ENCODE peak calls at places on chromosomes 3 and 15, in five cellular contexts. One of them, this sample, is unnamed.

GRCh38 chr3:119368243-119368800 is 74.1 kb downstream of the ARHGAP31 start:
- DNase-seq in astrocyte of the cerebellum: no peak
- DNase-seq in osteocyte: no peak
- DNase-seq in fibroblast of lung: no peak
- DNase-seq in RWPE2: no peak
- DNase-seq in this sample: no peak

GRCh38 chr3:44280631-44281030 is 38.9 kb downstream of the TOPAZ1 start:
- DNase-seq in RWPE2: no peak
- DNase-seq in astrocyte of the cerebellum: no peak
- DNase-seq in fibroblast of lung: no peak
- DNase-seq in osteocyte: no peak
- DNase-seq in this sample: no peak

GRCh38 chr3:46995901-46996562 is 16.6 kb downstream of the NBEAL2 start:
- DNase-seq in astrocyte of the cerebellum: no peak
- DNase-seq in RWPE2: peak; percentile 64
- DNase-seq in fibroblast of lung: no peak
- DNase-seq in osteocyte: no peak
- DNase-seq in this sample: no peak

GRCh38 chr15:95497681-95498080 is 832.8 kb upstream of the NR2F2 start:
- DNase-seq in astrocyte of the cerebellum: no peak
- DNase-seq in fibroblast of lung: no peak
- DNase-seq in osteocyte: no peak
- DNase-seq in RWPE2: no peak
- DNase-seq in this sample: no peak

GRCh38 chr15:101107625-101108457 is 144.0 kb downstream of the CHSY1 start:
- DNase-seq in osteocyte: no peak
- DNase-seq in astrocyte of the cerebellum: no peak
- DNase-seq in RWPE2: peak; percentile 43
- DNase-seq in fibroblast of lung: no peak
- DNase-seq in this sample: peak; percentile 48

GRCh38 chr3:172069473-172069872 is 30.1 kb downstream of the FNDC3B start:
- DNase-seq in RWPE2: no peak
- DNase-seq in osteocyte: no peak
- DNase-seq in fibroblast of lung: no peak
- DNase-seq in astrocyte of the cerebellum: no peak
- DNase-seq in this sample: no peak

GRCh38 chr3:150721285-150722130 is 17.8 kb upstream of the ERICH6 start:
- DNase-seq in osteocyte: no peak
- DNase-seq in fibroblast of lung: peak; percentile 48
- DNase-seq in astrocyte of the cerebellum: peak; percentile 47
- DNase-seq in RWPE2: no peak
- DNase-seq in this sample: no peak

GRCh38 chr15:65376767-65377104 is 1.1 kb downstream of the IGDCC3 start:
- DNase-seq in RWPE2: no peak
- DNase-seq in osteocyte: no peak
- DNase-seq in fibroblast of lung: no peak
- DNase-seq in astrocyte of the cerebellum: no peak
- DNase-seq in this sample: no peak

GRCh38 chr15:80870893-80871292 is 91.7 kb downstream of the CEMIP start:
- DNase-seq in astrocyte of the cerebellum: no peak
- DNase-seq in RWPE2: no peak
- DNase-seq in fibroblast of lung: no peak
- DNase-seq in osteocyte: no peak
- DNase-seq in this sample: no peak

GRCh38 chr3:38374221-38374620 is 27.6 kb downstream of the XYLB start:
- DNase-seq in osteocyte: no peak
- DNase-seq in RWPE2: no peak
- DNase-seq in astrocyte of the cerebellum: no peak
- DNase-seq in fibroblast of lung: no peak
- DNase-seq in this sample: no peak

GRCh38 chr3:12994607-12995388 is 78.4 kb downstream of the IQSEC1 start:
- DNase-seq in astrocyte of the cerebellum: peak; percentile 28
- DNase-seq in osteocyte: peak; percentile 96
- DNase-seq in RWPE2: no peak
- DNase-seq in fibroblast of lung: peak; percentile 69
- DNase-seq in this sample: peak; percentile 94

GRCh38 chr3:13894096-13894811 is 14.4 kb upstream of the WNT7A start:
- DNase-seq in RWPE2: no peak
- DNase-seq in osteocyte: no peak
- DNase-seq in fibroblast of lung: no peak
- DNase-seq in astrocyte of the cerebellum: no peak
- DNase-seq in this sample: no peak

GRCh38 chr3:146625117-146625775 is 20.1 kb upstream of the PLSCR5 start:
- DNase-seq in osteocyte: no peak
- DNase-seq in RWPE2: no peak
- DNase-seq in astrocyte of the cerebellum: no peak
- DNase-seq in fibroblast of lung: no peak
- DNase-seq in this sample: no peak

GRCh38 chr15:70505971-70506887 is 257.1 kb downstream of the UACA start:
- DNase-seq in fibroblast of lung: no peak
- DNase-seq in RWPE2: no peak
- DNase-seq in astrocyte of the cerebellum: no peak
- DNase-seq in osteocyte: no peak
- DNase-seq in this sample: no peak

GRCh38 chr15:82851331-82851850 is 42.0 kb downstream of the WHAMM start:
- DNase-seq in fibroblast of lung: no peak
- DNase-seq in RWPE2: peak; percentile 38
- DNase-seq in astrocyte of the cerebellum: no peak
- DNase-seq in osteocyte: peak; percentile 65
- DNase-seq in this sample: peak; percentile 54

GRCh38 chr3:38465588-38466154 is 12.0 kb downstream of the ACVR2B start:
- DNase-seq in RWPE2: no peak
- DNase-seq in fibroblast of lung: no peak
- DNase-seq in osteocyte: no peak
- DNase-seq in astrocyte of the cerebellum: no peak
- DNase-seq in this sample: no peak

GRCh38 chr15:62306851-62307504 is 141.9 kb upstream of the C2CD4B start:
- DNase-seq in astrocyte of the cerebellum: peak; percentile 42
- DNase-seq in fibroblast of lung: peak; percentile 68
- DNase-seq in RWPE2: no peak
- DNase-seq in osteocyte: no peak
- DNase-seq in this sample: no peak

GRCh38 chr3:47512416-47513124 is 942 bp downstream of the ELP6 start:
- DNase-seq in astrocyte of the cerebellum: no peak
- DNase-seq in fibroblast of lung: peak; percentile 23
- DNase-seq in RWPE2: no peak
- DNase-seq in osteocyte: no peak
- DNase-seq in this sample: no peak

GRCh38 chr3:177329854-177330253 is 132.6 kb upstream of the TBL1XR1 start:
- DNase-seq in astrocyte of the cerebellum: no peak
- DNase-seq in fibroblast of lung: no peak
- DNase-seq in RWPE2: no peak
- DNase-seq in osteocyte: no peak
- DNase-seq in this sample: no peak

GRCh38 chr3:113186566-113186965 is 24.8 kb upstream of the BOC start:
- DNase-seq in astrocyte of the cerebellum: no peak
- DNase-seq in fibroblast of lung: no peak
- DNase-seq in osteocyte: no peak
- DNase-seq in RWPE2: no peak
- DNase-seq in this sample: no peak

GRCh38 chr3:185989511-185989910 is 51.7 kb upstream of the TRA2B start:
- DNase-seq in fibroblast of lung: no peak
- DNase-seq in osteocyte: no peak
- DNase-seq in astrocyte of the cerebellum: no peak
- DNase-seq in RWPE2: no peak
- DNase-seq in this sample: no peak

GRCh38 chr3:185986201-185986600 is 48.4 kb upstream of the TRA2B start:
- DNase-seq in RWPE2: no peak
- DNase-seq in astrocyte of the cerebellum: no peak
- DNase-seq in fibroblast of lung: no peak
- DNase-seq in osteocyte: no peak
- DNase-seq in this sample: no peak

GRCh38 chr3:185988816-185989175 is 51.0 kb upstream of the TRA2B start:
- DNase-seq in astrocyte of the cerebellum: no peak
- DNase-seq in osteocyte: no peak
- DNase-seq in fibroblast of lung: no peak
- DNase-seq in RWPE2: no peak
- DNase-seq in this sample: no peak

GRCh38 chr3:185984203-185984602 is 46.4 kb upstream of the TRA2B start:
- DNase-seq in astrocyte of the cerebellum: no peak
- DNase-seq in osteocyte: no peak
- DNase-seq in fibroblast of lung: no peak
- DNase-seq in RWPE2: no peak
- DNase-seq in this sample: no peak

DNA sequence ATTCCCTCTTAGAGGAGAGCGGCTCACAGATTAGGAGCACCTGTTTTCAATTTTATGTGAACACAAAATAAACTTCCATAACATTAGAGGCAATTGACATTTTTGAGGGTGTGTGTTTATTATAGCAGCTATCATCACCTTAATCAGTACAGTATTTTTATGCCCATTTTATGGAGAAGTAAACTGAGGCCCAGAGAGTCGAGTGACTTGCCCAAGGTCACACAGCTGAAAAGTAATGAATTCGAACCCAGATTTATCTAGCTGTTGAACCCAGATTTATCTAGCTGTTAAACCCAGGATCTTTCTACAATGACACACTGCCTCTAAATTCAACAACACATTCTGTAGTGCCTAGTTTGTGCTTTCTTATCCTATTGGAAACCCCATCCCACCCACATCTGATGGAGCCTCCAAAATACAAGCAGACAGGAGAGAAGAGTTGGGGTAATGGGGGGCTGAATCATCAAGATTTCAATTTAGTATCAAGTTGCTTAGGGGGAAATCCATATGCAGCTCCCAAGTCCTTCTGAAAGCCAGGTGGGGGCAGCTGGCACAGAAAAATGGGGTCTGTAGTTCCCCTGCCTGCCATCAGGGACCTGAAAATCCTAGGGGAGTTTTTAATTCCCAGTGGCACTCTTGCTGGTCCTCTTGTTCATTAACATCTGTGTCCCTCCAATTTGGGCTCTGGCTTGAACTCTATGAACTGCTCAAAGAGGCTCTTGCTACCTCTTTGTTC is 50.4 kb upstream of the TRA2B start:
- DNase-seq in osteocyte: no peak
- DNase-seq in RWPE2: no peak
- DNase-seq in astrocyte of the cerebellum: no peak
- DNase-seq in fibroblast of lung: no peak
- DNase-seq in this sample: no peak
- TF ChIP-seq CTCF in osteocyte: peak; percentile 9
- TF ChIP-seq CTCF in RWPE2: peak; percentile 3
- TF ChIP-seq CTCF in astrocyte of the cerebellum: peak; percentile 17
- TF ChIP-seq CTCF in fibroblast of lung: no peak
- TF ChIP-seq CTCF in this sample: no peak

GRCh38 chr3:51139616-51140015 is 245.5 kb upstream of the MANF start:
- DNase-seq in astrocyte of the cerebellum: no peak
- DNase-seq in RWPE2: no peak
- DNase-seq in fibroblast of lung: no peak
- DNase-seq in osteocyte: no peak
- DNase-seq in this sample: no peak

GRCh38 chr3:51145811-51146585 is 239.1 kb upstream of the MANF start:
- DNase-seq in fibroblast of lung: no peak
- DNase-seq in osteocyte: no peak
- DNase-seq in RWPE2: no peak
- DNase-seq in astrocyte of the cerebellum: no peak
- DNase-seq in this sample: no peak

GRCh38 chr3:51146781-51147180 is 238.3 kb upstream of the MANF start:
- DNase-seq in RWPE2: no peak
- DNase-seq in osteocyte: no peak
- DNase-seq in astrocyte of the cerebellum: no peak
- DNase-seq in fibroblast of lung: no peak
- DNase-seq in this sample: no peak

GRCh38 chr3:51137715-51138114 is 247.4 kb upstream of the MANF start:
- DNase-seq in astrocyte of the cerebellum: no peak
- DNase-seq in RWPE2: no peak
- DNase-seq in osteocyte: no peak
- DNase-seq in fibroblast of lung: no peak
- DNase-seq in this sample: no peak

GRCh38 chr3:51141573-51141972 is 243.5 kb upstream of the MANF start:
- DNase-seq in fibroblast of lung: no peak
- DNase-seq in astrocyte of the cerebellum: no peak
- DNase-seq in RWPE2: no peak
- DNase-seq in osteocyte: no peak
- DNase-seq in this sample: no peak
- TF ChIP-seq CTCF in fibroblast of lung: no peak
- TF ChIP-seq CTCF in astrocyte of the cerebellum: no peak
- TF ChIP-seq CTCF in RWPE2: no peak
- TF ChIP-seq CTCF in osteocyte: no peak
- TF ChIP-seq CTCF in this sample: peak; percentile 53

GRCh38 chr3:173225351-173225750 is 84.3 kb upstream of the SPATA16 start:
- DNase-seq in osteocyte: no peak
- DNase-seq in fibroblast of lung: no peak
- DNase-seq in RWPE2: no peak
- DNase-seq in astrocyte of the cerebellum: no peak
- DNase-seq in this sample: no peak

GRCh38 chr3:173216063-173216462 is 75.0 kb upstream of the SPATA16 start:
- DNase-seq in osteocyte: no peak
- DNase-seq in astrocyte of the cerebellum: no peak
- DNase-seq in fibroblast of lung: no peak
- DNase-seq in RWPE2: no peak
- DNase-seq in this sample: no peak

GRCh38 chr3:173217127-173217526 is 76.1 kb upstream of the SPATA16 start:
- DNase-seq in RWPE2: no peak
- DNase-seq in fibroblast of lung: peak; percentile 39
- DNase-seq in osteocyte: no peak
- DNase-seq in astrocyte of the cerebellum: no peak
- DNase-seq in this sample: no peak

DNA sequence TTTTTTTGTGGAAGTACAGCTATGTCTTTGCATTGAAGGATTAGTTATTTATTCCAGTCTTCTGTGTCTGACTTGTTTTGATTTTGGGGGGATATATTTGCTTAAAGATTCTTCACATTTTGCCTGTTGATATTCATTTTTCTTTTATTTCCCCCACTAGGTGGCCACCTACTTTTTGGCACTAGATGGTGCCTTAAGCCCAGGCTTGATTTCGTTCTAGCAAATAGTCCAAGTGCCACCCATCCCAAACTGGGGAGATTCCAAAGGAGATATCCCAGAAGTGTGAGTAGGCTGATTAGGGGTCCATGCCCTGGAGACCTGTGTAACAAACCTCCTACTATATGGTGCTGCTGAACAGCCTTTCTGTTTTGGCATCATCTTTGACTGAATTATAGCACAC is 80.0 kb upstream of the SPATA16 start:
- DNase-seq in osteocyte: no peak
- DNase-seq in fibroblast of lung: peak; percentile 13
- DNase-seq in RWPE2: no peak
- DNase-seq in astrocyte of the cerebellum: no peak
- DNase-seq in this sample: no peak
- TF ChIP-seq CTCF in osteocyte: peak; percentile 49
- TF ChIP-seq CTCF in fibroblast of lung: peak; percentile 28
- TF ChIP-seq CTCF in RWPE2: peak; percentile 58
- TF ChIP-seq CTCF in astrocyte of the cerebellum: peak; percentile 37
- TF ChIP-seq CTCF in this sample: peak; percentile 66

GRCh38 chr3:140341213-140341612 is 336.7 kb upstream of the TRIM42 start:
- DNase-seq in RWPE2: no peak
- DNase-seq in osteocyte: no peak
- DNase-seq in fibroblast of lung: no peak
- DNase-seq in astrocyte of the cerebellum: no peak
- DNase-seq in this sample: no peak

GRCh38 chr3:140343211-140343610 is 334.7 kb upstream of the TRIM42 start:
- DNase-seq in RWPE2: no peak
- DNase-seq in osteocyte: no peak
- DNase-seq in astrocyte of the cerebellum: peak; percentile 22
- DNase-seq in fibroblast of lung: peak; percentile 58
- DNase-seq in this sample: no peak

GRCh38 chr3:140343709-140344417 is 334.0 kb upstream of the TRIM42 start:
- DNase-seq in osteocyte: peak; percentile 21
- DNase-seq in astrocyte of the cerebellum: no peak
- DNase-seq in RWPE2: no peak
- DNase-seq in fibroblast of lung: no peak
- DNase-seq in this sample: no peak

GRCh38 chr3:140341817-140342403 is 336.0 kb upstream of the TRIM42 start:
- DNase-seq in osteocyte: no peak
- DNase-seq in RWPE2: no peak
- DNase-seq in fibroblast of lung: no peak
- DNase-seq in astrocyte of the cerebellum: no peak
- DNase-seq in this sample: no peak

GRCh38 chr3:140342668-140343067 is 335.2 kb upstream of the TRIM42 start:
- DNase-seq in fibroblast of lung: no peak
- DNase-seq in RWPE2: no peak
- DNase-seq in astrocyte of the cerebellum: no peak
- DNase-seq in osteocyte: no peak
- DNase-seq in this sample: no peak
- TF ChIP-seq CTCF in fibroblast of lung: no peak
- TF ChIP-seq CTCF in RWPE2: no peak
- TF ChIP-seq CTCF in astrocyte of the cerebellum: no peak
- TF ChIP-seq CTCF in osteocyte: no peak
- TF ChIP-seq CTCF in this sample: no peak